ENCODE peak calls at places on chromosomes 1 and 21, in ten cellular contexts. H is fibroblast of lung; V is breast epithelium; Z is neural progenitor cell; N is neuronal stem cell; I is CD8-positive, alpha-beta T cell; A is left ventricle myocardium inferior; G is naive thymus-derived CD4-positive, alpha-beta T cell; S is right cardiac atrium; E is mesendoderm. F is an unnamed sample.

GRCh38 chr1:234862944-234863515 is 253.1 kb upstream of the IRF2BP2 start:
- DNase-seq in H (peak), V (peak), Z (peak), N (no peak), I (no peak), A (peak), G (no peak), S (peak), E (no peak), F (no peak)

GRCh38 chr1:151893176-151893924 is 16.0 kb downstream of the THEM4 start:
- DNase-seq in H (no peak), V (no peak), Z (no peak), N (no peak), I (no peak), A (no peak), G (no peak), S (no peak), E (no peak), F (no peak)

GRCh38 chr1:19949016-19949415 is 25.6 kb upstream of the PLA2G2E start:
- DNase-seq in H (peak), V (no peak), Z (no peak), N (no peak), I (no peak), A (no peak), G (no peak), S (no peak), E (peak), F (no peak)

GRCh38 chr1:170225735-170226524 is 80.2 kb downstream of the NTMT2 start:
- DNase-seq in H (no peak), V (no peak), Z (no peak), N (no peak), I (no peak), A (no peak), G (no peak), S (no peak), E (no peak), F (no peak)

GRCh38 chr1:169745015-169745861 is 11.4 kb upstream of the SELE start:
- DNase-seq in H (peak), V (no peak), Z (no peak), N (no peak), I (no peak), A (no peak), G (no peak), S (peak), E (peak), F (no peak)

GRCh38 chr1:50427818-50428779 is 4.9 kb upstream of the DMRTA2 start:
- DNase-seq in H (no peak), V (no peak), Z (peak), N (peak), I (no peak), A (no peak), G (no peak), S (no peak), E (peak), F (no peak)

GRCh38 chr1:3372317-3372716 is 82.1 kb upstream of the ARHGEF16 start:
- DNase-seq in H (no peak), V (no peak), Z (no peak), N (no peak), I (no peak), A (no peak), G (no peak), S (no peak), E (no peak), F (no peak)

GRCh38 chr1:246760426-246761347 is 36.5 kb downstream of the SCCPDH start:
- DNase-seq in H (no peak), V (no peak), Z (no peak), N (no peak), I (no peak), A (no peak), G (no peak), S (no peak), E (no peak), F (no peak)

GRCh38 chr1:234611799-234612351 is 1.9 kb upstream of the IRF2BP2 start:
- DNase-seq in H (no peak), V (peak), Z (peak), N (no peak), I (no peak), A (peak), G (peak), S (peak), E (no peak), F (peak)

GRCh38 chr1:154158307-154159125 is 3.6 kb upstream of the NUP210L start:
- DNase-seq in H (no peak), V (no peak), Z (no peak), N (no peak), I (no peak), A (no peak), G (no peak), S (no peak), E (no peak), F (no peak)

GRCh38 chr21:16070207-16070651 is 340.4 kb downstream of the USP25 start:
- DNase-seq in H (peak), V (no peak), Z (no peak), N (no peak), I (no peak), A (no peak), G (no peak), S (no peak), E (no peak), F (no peak)

GRCh38 chr1:169132512-169133227 is 26.2 kb downstream of the ATP1B1 start:
- DNase-seq in H (peak), V (no peak), Z (no peak), N (no peak), I (no peak), A (no peak), G (no peak), S (no peak), E (no peak), F (no peak)

DNA sequence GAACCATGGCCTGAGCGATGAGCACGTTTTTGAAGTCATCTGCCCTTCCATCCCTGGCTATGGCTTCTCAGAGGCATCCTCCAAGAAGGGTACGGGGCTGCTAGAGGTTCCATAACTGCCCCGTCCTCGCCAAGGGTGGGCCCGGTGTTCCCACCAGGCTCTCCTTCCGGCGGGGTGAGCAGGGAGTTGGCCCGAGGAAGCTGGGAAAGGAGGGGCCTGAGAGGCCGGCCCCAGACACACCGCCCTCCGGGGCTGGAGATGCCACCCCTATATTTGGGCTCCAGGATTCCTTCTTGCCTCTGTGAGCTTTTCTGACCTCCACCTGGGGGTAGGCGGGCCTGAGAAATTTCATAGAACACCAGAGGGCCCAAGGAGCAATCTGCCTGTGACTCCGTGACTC is 28.9 kb downstream of the EPHX1 start:
- DNase-seq in H (no peak), V (no peak), Z (no peak), N (no peak), I (no peak), A (no peak), G (no peak), S (no peak), E (no peak), F (no peak)
- H3K27ac ChIP-seq in H (no peak), V (no peak), Z (no peak), N (no peak), I (no peak), A (peak), G (no peak), S (no peak), E (no peak), F (no peak)

GRCh38 chr1:167618366-167618765 is 11.7 kb upstream of the RCSD1 start:
- DNase-seq in H (no peak), V (no peak), Z (no peak), N (no peak), I (no peak), A (no peak), G (no peak), S (no peak), E (no peak), F (no peak)
- H3K27ac ChIP-seq in H (no peak), V (no peak), Z (no peak), N (no peak), I (peak), A (peak), G (peak), S (no peak), E (peak), F (no peak)

GRCh38 chr1:194076646-194077045 is 890.2 kb upstream of the B3GALT2 start:
- DNase-seq in H (peak), V (no peak), Z (no peak), N (no peak), I (no peak), A (no peak), G (no peak), S (no peak), E (no peak), F (no peak)
- H3K27ac ChIP-seq in H (no peak), V (no peak), Z (no peak), N (no peak), I (no peak), A (no peak), G (no peak), S (no peak), E (no peak), F (no peak)

GRCh38 chr1:25765910-25766645 is 33.9 kb upstream of the SELENON start:
- DNase-seq in H (no peak), V (no peak), Z (no peak), N (no peak), I (no peak), A (no peak), G (no peak), S (no peak), E (no peak), F (no peak)
- H3K27ac ChIP-seq in H (no peak), V (no peak), Z (peak), N (no peak), I (peak), A (peak), G (peak), S (no peak), E (no peak), F (no peak)

DNA sequence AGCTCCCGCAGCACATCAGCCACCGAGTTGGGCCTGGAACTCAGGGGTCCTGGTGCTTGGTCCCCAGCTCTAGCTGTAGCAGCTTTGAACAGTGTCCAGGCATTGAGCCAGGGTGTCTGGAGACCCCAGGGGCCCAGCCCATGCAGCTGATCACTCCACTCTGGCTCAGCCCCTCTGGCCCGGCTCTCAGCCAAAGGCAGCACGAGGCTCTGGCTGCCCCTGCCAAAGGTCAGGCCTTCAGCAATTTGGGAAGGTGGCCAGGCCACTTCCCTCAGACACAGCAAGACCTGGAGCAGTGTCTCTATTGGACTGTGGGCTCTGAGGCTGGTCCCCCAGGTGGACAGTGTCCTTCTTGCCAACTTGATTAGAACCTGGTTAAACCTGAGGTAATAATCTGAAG is 34.4 kb upstream of the RNF19B start:
- DNase-seq in H (no peak), V (no peak), Z (no peak), N (no peak), I (no peak), A (peak), G (no peak), S (peak), E (no peak), F (no peak)
- H3K27ac ChIP-seq in H (no peak), V (no peak), Z (no peak), N (no peak), I (no peak), A (peak), G (no peak), S (no peak), E (no peak), F (no peak)

DNA sequence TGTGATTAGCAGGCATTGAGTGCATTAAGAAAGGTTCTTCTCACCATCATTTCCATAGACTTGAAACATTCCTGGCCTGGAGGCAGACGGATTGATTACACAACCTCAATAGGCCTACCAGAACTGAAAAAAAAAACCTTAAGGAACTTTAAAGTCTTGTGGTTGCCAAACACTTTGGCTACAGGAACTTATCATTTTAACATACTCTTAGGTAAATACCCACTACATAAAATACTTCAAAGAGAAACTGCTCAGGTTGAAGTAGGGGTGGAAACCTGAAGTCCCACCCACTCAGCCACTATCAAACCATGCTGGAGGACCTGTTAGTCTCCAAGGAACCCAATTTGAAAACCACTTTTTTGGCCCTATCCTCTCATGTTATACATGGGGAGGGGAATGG is 22.4 kb upstream of the HMGB4 start:
- DNase-seq in H (peak), V (no peak), Z (no peak), N (no peak), I (no peak), A (no peak), G (no peak), S (no peak), E (no peak), F (no peak)
- H3K27ac ChIP-seq in H (no peak), V (no peak), Z (no peak), N (no peak), I (no peak), A (no peak), G (no peak), S (no peak), E (no peak), F (no peak)

GRCh38 chr1:207801819-207802218 is 50.0 kb downstream of the CD46 start:
- DNase-seq in H (no peak), V (no peak), Z (no peak), N (no peak), I (no peak), A (no peak), G (no peak), S (no peak), E (no peak), F (no peak)

GRCh38 chr1:207806531-207807394 is 54.9 kb downstream of the CD46 start:
- DNase-seq in H (peak), V (no peak), Z (no peak), N (no peak), I (no peak), A (no peak), G (no peak), S (peak), E (no peak), F (no peak)

GRCh38 chr1:207805841-207806421 is 54.1 kb downstream of the CD46 start:
- DNase-seq in H (peak), V (no peak), Z (no peak), N (no peak), I (no peak), A (peak), G (no peak), S (peak), E (no peak), F (no peak)

GRCh38 chr1:207804746-207805468 is 53.1 kb downstream of the CD46 start:
- DNase-seq in H (no peak), V (no peak), Z (no peak), N (no peak), I (no peak), A (no peak), G (no peak), S (no peak), E (no peak), F (no peak)

DNA sequence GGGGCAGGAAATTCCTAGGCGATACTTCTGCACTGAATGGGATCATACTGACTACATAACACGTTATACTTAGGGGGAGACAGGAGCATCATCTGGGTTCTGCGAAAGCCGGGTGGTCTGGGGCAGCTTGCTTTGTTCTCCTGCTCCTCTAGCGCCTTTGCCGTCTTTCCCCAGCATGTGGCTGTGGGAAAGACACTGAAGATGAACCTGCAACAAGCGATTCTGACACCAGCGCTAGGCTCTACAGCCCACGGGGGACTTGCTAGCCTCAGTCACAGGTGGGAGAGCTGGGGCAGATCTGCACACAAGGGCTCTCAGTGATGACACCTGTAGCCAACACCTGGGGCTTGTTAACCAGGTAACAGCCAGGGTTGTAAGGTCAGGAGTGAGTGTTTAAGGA is 51.8 kb downstream of the CD46 start:
- DNase-seq in H (no peak), V (no peak), Z (no peak), N (no peak), I (no peak), A (no peak), G (no peak), S (no peak), E (no peak), F (no peak)
- H3K27ac ChIP-seq in H (no peak), V (peak), Z (no peak), N (no peak), I (no peak), A (peak), G (no peak), S (peak), E (no peak), F (no peak)